ENCODE peak calls at places on chromosomes 16 and 17, in seven cellular contexts. Z is pancreas, V is BJ, D is GM13977, C is astrocyte of the cerebellum, K is fibroblast of pulmonary artery, B is tibial nerve. T is an unnamed sample.

GRCh38 chr16:89401641-89402445 is 88.5 kb downstream of the ANKRD11 start:
- DNase-seq in Z (no peak), V (peak; percentile 42), D (no peak), C (no peak), K (no peak), B (no peak), T (no peak)

GRCh38 chr17:21457051-21458026 is 81.2 kb downstream of the KCNJ12 start:
- DNase-seq in Z (peak; percentile 98), V (peak; percentile 41), D (peak; percentile 91), C (peak; percentile 71), K (peak; percentile 83), B (peak; percentile 85), T (peak; percentile 94)

GRCh38 chr16:87178177-87178863 is 138.9 kb downstream of the C16orf95 start:
- DNase-seq in Z (no peak), V (no peak), D (no peak), C (no peak), K (no peak), B (peak; percentile 28), T (no peak)

GRCh38 chr17:55458977-55459376 is 37.3 kb upstream of the MMD start:
- DNase-seq in Z (no peak), V (no peak), D (peak; percentile 48), C (peak; percentile 31), K (peak; percentile 57), B (no peak), T (no peak)

GRCh38 chr16:66271074-66272060 is 95.1 kb upstream of the CDH5 start:
- DNase-seq in Z (no peak), V (no peak), D (no peak), C (no peak), K (no peak), B (no peak), T (no peak)

GRCh38 chr17:30290696-30291570 is 811 bp downstream of the BLMH start:
- DNase-seq in Z (peak; percentile 77), V (no peak), D (peak; percentile 56), C (no peak), K (peak; percentile 33), B (peak; percentile 9), T (peak; percentile 20)

GRCh38 chr16:65538945-65539344 is 417.1 kb upstream of the CDH11 start:
- DNase-seq in Z (no peak), V (peak; percentile 49), D (no peak), C (no peak), K (peak; percentile 37), B (no peak), T (no peak)

GRCh38 chr17:4788807-4789700 is at the start of gene GLTPD2:
- DNase-seq in Z (peak; percentile 65), V (no peak), D (no peak), C (no peak), K (no peak), B (no peak), T (no peak)

GRCh38 chr16:11896776-11897175 is 19.0 kb downstream of the GSPT1 start:
- DNase-seq in Z (no peak), V (no peak), D (no peak), C (no peak), K (peak; percentile 62), B (no peak), T (no peak)

GRCh38 chr17:71276071-71276470 is 844.7 kb upstream of the SOX9 start:
- DNase-seq in Z (no peak), V (no peak), D (no peak), C (no peak), K (peak; percentile 3), B (no peak), T (no peak)

GRCh38 chr17:72427761-72428109 is 306.9 kb downstream of the SOX9 start:
- DNase-seq in Z (no peak), V (no peak), D (no peak), C (no peak), K (no peak), B (no peak), T (no peak)

GRCh38 chr16:58501242-58502131 is 1.5 kb downstream of the NDRG4 start:
- DNase-seq in Z (peak; percentile 78), V (no peak), D (peak; percentile 50), C (no peak), K (no peak), B (no peak), T (no peak)

GRCh38 chr16:48386559-48387312 is 1.5 kb upstream of the SIAH1 start:
- DNase-seq in Z (no peak), V (no peak), D (no peak), C (no peak), K (no peak), B (peak; percentile 61), T (no peak)

GRCh38 chr17:3695129-3695722 is 729 bp downstream of the P2RX5 start:
- DNase-seq in Z (no peak), V (no peak), D (no peak), C (no peak), K (no peak), B (no peak), T (no peak)

GRCh38 chr17:26807024-26807423 is 486.9 kb upstream of the WSB1 start:
- DNase-seq in Z (no peak), V (no peak), D (no peak), C (no peak), K (no peak), B (no peak), T (no peak)

GRCh38 chr16:66370786-66371684 is 4.5 kb downstream of the CDH5 start:
- DNase-seq in Z (no peak), V (no peak), D (no peak), C (no peak), K (no peak), B (no peak), T (no peak)

GRCh38 chr17:60231234-60231633 is 81.5 kb downstream of the CA4 start:
- DNase-seq in Z (no peak), V (no peak), D (peak; percentile 10), C (peak; percentile 3), K (peak; percentile 60), B (no peak), T (no peak)

DNA sequence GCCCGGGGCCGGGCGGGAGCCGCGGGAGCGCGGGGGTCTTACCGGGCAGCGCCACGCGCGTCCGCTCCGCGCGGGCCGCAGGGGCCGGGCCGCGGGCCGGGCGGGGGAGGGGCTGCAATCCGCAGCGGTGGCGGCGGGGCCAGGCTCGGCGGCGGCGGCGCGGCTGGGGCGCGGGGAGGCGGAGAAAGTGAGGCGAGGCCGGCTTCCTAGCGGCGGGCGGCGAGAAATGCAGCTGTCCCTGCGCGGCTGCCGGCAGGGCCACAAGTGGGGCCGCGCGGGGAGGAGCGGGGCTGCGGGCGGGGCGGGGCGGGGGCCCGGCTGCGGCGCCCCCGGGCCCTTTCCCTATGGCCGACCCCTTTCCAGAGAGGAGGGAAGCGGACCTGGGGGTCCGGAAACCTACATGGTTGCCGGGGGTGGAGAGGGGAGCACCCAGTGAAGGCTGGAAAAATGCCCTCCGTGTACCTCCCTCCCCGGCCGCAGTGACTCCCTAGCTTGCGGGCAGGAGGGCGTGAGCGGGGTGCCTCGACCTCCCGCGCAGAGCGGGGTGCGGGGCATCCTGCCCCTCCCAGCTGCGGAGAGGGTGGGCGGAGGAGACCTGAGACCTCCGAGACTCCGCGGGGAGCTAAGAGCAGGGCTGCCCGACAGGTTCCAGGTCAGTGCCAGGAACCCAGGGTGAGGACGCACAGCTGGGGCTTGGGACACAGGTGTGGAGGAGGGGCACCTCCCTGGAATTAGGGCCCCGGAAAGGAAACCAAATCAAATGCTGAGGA is at the start of gene CUEDC1:
- DNase-seq in Z (peak; percentile 93), V (no peak), D (peak; percentile 88), C (no peak), K (peak; percentile 50), B (peak; percentile 53), T (peak; percentile 60)
- TF ChIP-seq CTCF in Z (no peak), V (peak; percentile 26), D (peak; percentile 43), C (no peak), K (no peak), B (peak; percentile 30), T (peak; percentile 17)

GRCh38 chr16:82641336-82641984 is 14.7 kb downstream of the CDH13 start:
- DNase-seq in Z (no peak), V (no peak), D (no peak), C (no peak), K (peak; percentile 72), B (no peak), T (no peak)
- TF ChIP-seq CTCF in Z (no peak), V (peak; percentile 53), D (peak; percentile 42), C (peak; percentile 47), K (peak; percentile 66), B (no peak), T (no peak)

GRCh38 chr16:46918905-46919792 is 35.0 kb downstream of the GPT2 start:
- DNase-seq in Z (peak; percentile 80), V (no peak), D (peak; percentile 79), C (no peak), K (no peak), B (no peak), T (no peak)
- TF ChIP-seq CTCF in Z (no peak), V (no peak), D (peak; percentile 59), C (no peak), K (no peak), B (peak; percentile 10), T (no peak)

GRCh38 chr16:57300387-57301125 is 16.1 kb upstream of the PLLP start:
- DNase-seq in Z (peak; percentile 98), V (peak; percentile 91), D (peak; percentile 94), C (peak; percentile 98), K (peak; percentile 99), B (peak; percentile 100), T (peak; percentile 100)

GRCh38 chr16:57299719-57300386 is 15.4 kb upstream of the PLLP start:
- DNase-seq in Z (peak; percentile 77), V (peak; percentile 80), D (peak; percentile 77), C (peak; percentile 86), K (peak; percentile 97), B (peak; percentile 93), T (peak; percentile 87)

GRCh38 chr16:57301126-57301817 is 16.8 kb upstream of the PLLP start:
- DNase-seq in Z (no peak), V (no peak), D (no peak), C (no peak), K (no peak), B (peak; percentile 21), T (no peak)

GRCh38 chr16:57297856-57298255 is 13.4 kb upstream of the PLLP start:
- DNase-seq in Z (no peak), V (no peak), D (no peak), C (no peak), K (no peak), B (no peak), T (no peak)

GRCh38 chr16:57299009-57299718 is 14.7 kb upstream of the PLLP start:
- DNase-seq in Z (no peak), V (peak; percentile 17), D (peak; percentile 59), C (no peak), K (no peak), B (no peak), T (no peak)
- TF ChIP-seq CTCF in Z (peak; percentile 18), V (peak; percentile 25), D (no peak), C (no peak), K (peak; percentile 27), B (no peak), T (no peak)

GRCh38 chr16:78094166-78094565 is 5.3 kb upstream of the WWOX start:
- DNase-seq in Z (no peak), V (no peak), D (no peak), C (no peak), K (no peak), B (no peak), T (no peak)
- TF ChIP-seq CTCF in Z (no peak), V (no peak), D (peak; percentile 6), C (no peak), K (no peak), B (no peak), T (no peak)

DNA sequence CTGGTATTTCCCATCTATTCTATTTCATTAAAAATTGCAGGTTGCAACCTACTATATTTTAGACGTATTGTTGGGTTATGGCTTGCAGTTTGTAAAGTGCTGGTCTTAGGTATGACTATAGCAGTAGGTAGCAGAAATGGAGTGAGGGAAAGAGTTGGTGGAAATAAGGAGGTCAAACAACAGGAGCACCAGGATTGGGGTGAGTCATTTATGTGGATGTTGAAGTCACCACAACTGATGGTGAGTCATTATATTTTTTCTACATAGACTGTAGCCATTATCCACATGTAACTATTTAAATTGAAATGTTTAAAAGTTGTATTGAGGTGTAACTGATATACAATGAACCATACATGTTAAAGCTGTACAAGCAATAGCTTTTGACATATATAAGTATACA is 25.0 kb upstream of the HS3ST3A1 start:
- DNase-seq in Z (no peak), V (peak; percentile 24), D (no peak), C (peak; percentile 68), K (peak; percentile 46), B (no peak), T (no peak)
- TF ChIP-seq CTCF in Z (no peak), V (no peak), D (no peak), C (no peak), K (no peak), B (no peak), T (no peak)

T was measured in natural killer cell.